ENCODE peak calls at places on chromosomes 11 and 22, in nine cellular contexts. J, S, Y, V, N, D, K, R and I are unnamed samples.

GRCh38 chr11:103892603-103893002 is 143.8 kb upstream of the DDI1 start:
- DNase-seq in J (peak), V (peak), K (peak), Y (no peak), D (peak), N (no peak), R (no peak), S (peak), I (peak)

GRCh38 chr11:60899021-60899936 is 7.1 kb downstream of the PRPF19 start:
- DNase-seq in N (peak), R (no peak), D (peak), V (peak), J (peak), S (no peak), Y (no peak), K (peak), I (peak)

GRCh38 chr11:61580292-61580888 is 486 bp downstream of the SYT7 start:
- DNase-seq in S (no peak), V (no peak), K (no peak), Y (no peak), D (no peak), J (no peak), R (no peak), N (no peak), I (no peak)

GRCh38 chr11:27839226-27839913 is 139.1 kb upstream of the BDNF start:
- DNase-seq in S (no peak), Y (no peak), R (no peak), N (peak), J (no peak), K (peak), D (peak), V (peak), I (peak)

GRCh38 chr22:32527756-32528155 is 53.1 kb downstream of the FBXO7 start:
- DNase-seq in R (no peak), K (no peak), D (no peak), N (no peak), Y (no peak), J (no peak), S (no peak), V (no peak), I (no peak)

GRCh38 chr11:86620796-86621575 is 51.4 kb downstream of the ME3 start:
- DNase-seq in J (no peak), D (no peak), R (no peak), N (peak), Y (no peak), V (no peak), S (no peak), K (no peak), I (no peak)

GRCh38 chr11:78740175-78741161 is 165.8 kb upstream of the NARS2 start:
- DNase-seq in Y (no peak), N (no peak), R (peak), V (no peak), K (no peak), J (no peak), S (no peak), D (no peak), I (no peak)

GRCh38 chr11:46513934-46514342 is 79.9 kb downstream of the AMBRA1 start:
- DNase-seq in R (peak), D (peak), N (no peak), V (no peak), S (no peak), Y (no peak), K (peak), J (no peak), I (peak)

GRCh38 chr22:37748659-37749058 is 51.8 kb downstream of the TRIOBP start:
- DNase-seq in V (no peak), S (no peak), R (no peak), J (no peak), Y (no peak), K (no peak), N (no peak), D (no peak), I (no peak)

GRCh38 chr11:94669032-94669431 is 99.1 kb upstream of the AMOTL1 start:
- DNase-seq in D (no peak), N (no peak), K (no peak), Y (no peak), S (no peak), R (no peak), V (no peak), J (no peak), I (no peak)

GRCh38 chr22:22687638-22688500 is 43.5 kb downstream of the GGTLC2 start:
- DNase-seq in N (no peak), S (no peak), D (peak), K (peak), R (no peak), Y (peak), J (peak), V (peak), I (peak)

GRCh38 chr22:29801153-29801552 is 34.0 kb downstream of the UQCR10 start:
- DNase-seq in N (no peak), Y (no peak), R (no peak), J (no peak), D (no peak), V (no peak), S (no peak), K (no peak), I (no peak)

GRCh38 chr22:17751596-17751995 is 22.7 kb downstream of the BID start:
- DNase-seq in Y (no peak), K (no peak), J (no peak), N (no peak), S (no peak), R (no peak), D (no peak), V (no peak), I (no peak)

GRCh38 chr11:16223558-16223957 is 132.8 kb downstream of the SOX6 start:
- DNase-seq in N (no peak), S (no peak), R (no peak), V (no peak), D (no peak), J (no peak), K (no peak), Y (no peak), I (no peak)

GRCh38 chr22:10741210-10741609 is 4786.8 kb upstream of the OR11H1 start:
- DNase-seq in R (no peak), N (no peak), S (no peak), Y (no peak), K (no peak), V (no peak), J (no peak), D (no peak), I (no peak)

GRCh38 chr11:33709471-33709870 is 8.8 kb upstream of the C11orf91 start:
- DNase-seq in R (no peak), N (no peak), S (no peak), V (no peak), K (no peak), D (no peak), Y (no peak), J (no peak), I (no peak)

GRCh38 chr11:79352304-79352703 is 88.5 kb downstream of the TENM4 start:
- DNase-seq in K (no peak), Y (no peak), S (no peak), J (no peak), R (no peak), D (no peak), V (no peak), N (no peak), I (no peak)

GRCh38 chr11:119721129-119722120 is 7.6 kb downstream of the NECTIN1 start:
- DNase-seq in K (peak), J (no peak), N (no peak), D (peak), S (no peak), Y (no peak), V (no peak), R (peak), I (peak)

GRCh38 chr11:790721-791564 is 1.1 kb upstream of the CEND1 start:
- DNase-seq in V (no peak), J (peak), N (no peak), S (no peak), D (no peak), R (no peak), Y (no peak), K (no peak), I (no peak)

GRCh38 chr11:86035920-86036319 is 33.0 kb downstream of the PICALM start:
- DNase-seq in D (no peak), K (no peak), J (no peak), S (no peak), V (no peak), N (no peak), R (no peak), Y (no peak), I (no peak)

GRCh38 chr11:60345489-60345888 is 18.4 kb downstream of the MS4A6E start:
- DNase-seq in R (no peak), S (no peak), V (peak), N (no peak), J (no peak), K (peak), D (no peak), Y (no peak), I (peak)

GRCh38 chr11:89279176-89279575 is 101.5 kb downstream of the TYR start:
- DNase-seq in N (no peak), J (no peak), S (no peak), K (no peak), R (no peak), V (no peak), Y (no peak), D (no peak), I (no peak)

GRCh38 chr22:43262990-43263644 is 76.2 kb upstream of the TTLL12 start:
- DNase-seq in J (no peak), D (no peak), R (peak), N (no peak), V (peak), K (peak), Y (no peak), S (no peak), I (no peak)

GRCh38 chr11:83195649-83196048 is 2.1 kb downstream of the ANKRD42 start:
- DNase-seq in N (no peak), S (no peak), J (no peak), V (no peak), K (no peak), D (no peak), Y (no peak), R (no peak), I (no peak)
- TF ChIP-seq CTCF in N (no peak), S (no peak), J (no peak), V (no peak), K (no peak), D (no peak), Y (no peak), R (no peak), I (no peak)

GRCh38 chr11:4551346-4551979 is 6.5 kb downstream of the OR52M1 start:
- DNase-seq in J (peak), N (no peak), R (no peak), D (no peak), V (peak), Y (no peak), S (no peak), K (peak), I (peak)
- TF ChIP-seq CTCF in J (no peak), N (peak), R (no peak), D (no peak), V (peak), Y (peak), S (peak), K (peak), I (peak)

GRCh38 chr11:10454506-10454901 is 560 bp upstream of the AMPD3 start:
- DNase-seq in S (no peak), D (no peak), V (no peak), J (no peak), N (no peak), R (no peak), Y (no peak), K (no peak), I (no peak)

GRCh38 chr11:10453261-10453660 is 1.8 kb upstream of the AMPD3 start:
- DNase-seq in J (no peak), S (no peak), R (no peak), D (peak), V (no peak), K (peak), Y (no peak), N (no peak), I (no peak)

GRCh38 chr11:10452211-10452767 is 2.8 kb upstream of the AMPD3 start:
- DNase-seq in J (peak), N (no peak), Y (no peak), R (no peak), D (no peak), K (peak), V (no peak), S (no peak), I (no peak)

GRCh38 chr11:10451399-10452116 is 3.5 kb upstream of the AMPD3 start:
- DNase-seq in S (no peak), D (no peak), K (no peak), N (no peak), V (no peak), R (no peak), Y (no peak), J (no peak), I (no peak)

GRCh38 chr11:10450451-10451398 is 4.3 kb upstream of the AMPD3 start:
- DNase-seq in N (no peak), S (no peak), D (peak), Y (peak), K (peak), J (no peak), R (peak), V (no peak), I (peak)
- TF ChIP-seq CTCF in N (no peak), S (peak), D (peak), Y (peak), K (peak), J (peak), R (peak), V (peak), I (peak)

GRCh38 chr11:62791501-62792192 is at the start of gene TMEM223:
- DNase-seq in K (peak), V (peak), J (peak), N (no peak), R (peak), D (peak), Y (peak), S (no peak), I (peak)
- TF ChIP-seq CTCF in K (no peak), V (peak), J (no peak), N (no peak), R (peak), D (no peak), Y (peak), S (no peak), I (no peak)

GRCh38 chr11:131909426-131910200 is 539.2 kb downstream of the NTM start:
- DNase-seq in Y (no peak), K (no peak), S (no peak), R (no peak), J (no peak), V (no peak), N (no peak), D (no peak), I (no peak)
- TF ChIP-seq CTCF in Y (no peak), K (no peak), S (no peak), R (no peak), J (no peak), V (no peak), N (no peak), D (no peak), I (no peak)

GRCh38 chr22:20584029-20584871 is 76.8 kb downstream of the MED15 start:
- DNase-seq in D (no peak), K (no peak), J (no peak), R (peak), Y (no peak), S (no peak), N (no peak), V (no peak), I (no peak)

GRCh38 chr22:20582171-20582511 is 74.7 kb downstream of the MED15 start:
- DNase-seq in K (no peak), S (no peak), D (no peak), V (no peak), N (no peak), R (peak), J (no peak), Y (no peak), I (no peak)

GRCh38 chr22:20582520-20583361 is 75.3 kb downstream of the MED15 start:
- DNase-seq in K (no peak), S (no peak), R (peak), V (no peak), J (no peak), D (no peak), N (no peak), Y (no peak), I (no peak)

GRCh38 chr22:20584872-20585639 is 77.6 kb downstream of the MED15 start:
- DNase-seq in R (peak), D (no peak), V (no peak), J (no peak), K (no peak), N (no peak), Y (no peak), S (no peak), I (no peak)

DNA sequence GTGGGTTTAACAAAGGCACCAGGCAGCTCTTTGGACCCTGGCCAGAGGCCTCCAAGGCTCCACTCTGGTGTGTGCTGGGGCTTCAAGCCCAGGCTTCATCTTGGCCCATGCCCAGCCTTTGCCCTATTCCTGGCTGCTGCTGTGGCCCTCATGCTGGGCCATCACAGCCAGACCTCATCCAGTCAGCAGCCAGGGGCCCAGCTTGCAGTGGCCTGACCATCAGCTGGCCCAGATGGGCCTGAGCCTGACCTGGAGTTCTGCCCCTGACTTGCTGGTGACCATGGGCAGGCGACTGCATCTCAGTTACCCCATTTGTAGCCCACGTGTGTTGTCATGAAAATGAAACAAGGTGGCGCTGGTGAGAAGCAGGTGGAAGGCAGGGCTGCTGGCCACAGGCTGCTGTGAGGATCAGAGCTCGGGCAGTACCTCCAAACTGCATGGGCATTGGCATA is 76.1 kb downstream of the MED15 start:
- DNase-seq in R (peak), Y (no peak), N (no peak), D (no peak), J (no peak), K (no peak), S (no peak), V (no peak), I (no peak)
- TF ChIP-seq CTCF in R (no peak), Y (peak), N (no peak), D (no peak), J (peak), K (peak), S (peak), V (peak), I (peak)

DNA sequence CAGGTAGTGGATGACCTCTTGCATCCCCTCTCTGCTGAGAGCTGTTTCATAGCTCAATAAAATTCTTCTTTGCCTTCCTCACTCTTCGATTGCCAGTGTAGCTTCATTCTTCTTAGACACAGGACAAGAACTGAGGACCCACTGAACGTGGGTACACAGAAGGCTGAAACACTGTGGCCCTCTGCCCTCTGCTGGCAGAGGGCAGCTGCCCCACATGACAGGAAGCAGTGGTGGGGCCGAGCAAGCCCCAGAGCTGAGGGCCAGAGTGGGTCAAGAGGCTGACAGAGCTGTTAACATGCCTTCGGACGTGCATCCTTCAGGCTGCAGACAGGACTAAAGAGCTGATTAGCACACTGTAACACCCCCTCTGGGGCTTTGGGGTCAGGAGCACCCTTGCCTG is 15.6 kb downstream of the SMC1B start:
- DNase-seq in D (no peak), N (no peak), V (no peak), S (no peak), J (no peak), R (no peak), Y (no peak), K (no peak), I (no peak)
- TF ChIP-seq CTCF in D (no peak), N (no peak), V (no peak), S (no peak), J (no peak), R (peak), Y (no peak), K (no peak), I (no peak)

GRCh38 chr11:72814831-72815618 is 814 bp downstream of the ATG16L2 start:
- DNase-seq in N (no peak), D (no peak), R (no peak), J (peak), K (peak), Y (no peak), V (peak), S (no peak), I (peak)
- TF ChIP-seq CTCF in N (no peak), D (no peak), R (no peak), J (no peak), K (peak), Y (peak), V (no peak), S (no peak), I (no peak)